ENCODE peak calls at places on chromosomes 11 and 22, in eight cellular contexts. S is IMR-90; O is glutamatergic neuron; W is mesenchymal stem cell; M is AG08395; B is NCI-H1092; E is astrocyte of the spinal cord; X is activated naive CD4-positive, alpha-beta T cell. K is an unnamed sample.

GRCh38 chr11:42407379-42407778 is 904.4 kb upstream of the API5 start:
- DNase-seq in M (no peak), S (no peak), B (peak), W (no peak), E (no peak), X (no peak), O (peak), K (no peak)

GRCh38 chr22:49077036-49077393 is 750.7 kb downstream of the BRD1 start:
- DNase-seq in W (no peak), B (no peak), M (no peak), E (no peak), S (no peak), X (no peak), O (no peak), K (no peak)

GRCh38 chr22:32622004-32622761 is 147.6 kb downstream of the FBXO7 start:
- DNase-seq in S (peak), O (no peak), W (peak), M (peak), E (peak), X (no peak), B (no peak), K (no peak)

GRCh38 chr11:74820763-74821162 is 72.1 kb downstream of the RNF169 start:
- DNase-seq in M (peak), O (no peak), B (no peak), X (no peak), W (peak), E (peak), S (peak), K (no peak)

GRCh38 chr22:21013742-21014201 is 1.2 kb upstream of the P2RX6 start:
- DNase-seq in M (no peak), S (no peak), X (no peak), O (no peak), B (no peak), W (no peak), E (no peak), K (no peak)

GRCh38 chr11:86469491-86470388 is 95.1 kb downstream of the CCDC81 start:
- DNase-seq in W (peak), E (no peak), S (no peak), O (no peak), X (no peak), M (peak), B (no peak), K (no peak)

GRCh38 chr11:65692367-65692766 is 19.7 kb upstream of the KAT5 start:
- DNase-seq in B (no peak), O (no peak), X (no peak), M (no peak), W (no peak), S (no peak), E (no peak), K (no peak)

GRCh38 chr11:2428322-2428795 is 16.0 kb downstream of the TRPM5 start:
- DNase-seq in S (peak), X (peak), B (peak), E (peak), W (peak), M (peak), O (peak), K (no peak)

GRCh38 chr11:27896096-27896495 is 195.8 kb upstream of the BDNF start:
- DNase-seq in E (no peak), M (no peak), B (no peak), S (no peak), X (no peak), W (no peak), O (no peak), K (no peak)

GRCh38 chr22:20093437-20093836 is 13.4 kb downstream of the DGCR8 start:
- DNase-seq in M (no peak), O (no peak), X (no peak), E (no peak), B (no peak), W (no peak), S (no peak), K (no peak)

GRCh38 chr11:47595029-47595428 is 818 bp upstream of the C1QTNF4 start:
- DNase-seq in X (no peak), W (no peak), S (no peak), M (no peak), O (no peak), B (no peak), E (no peak), K (no peak)

GRCh38 chr11:88402192-88402715 is 64.7 kb upstream of the CTSC start:
- DNase-seq in X (no peak), W (peak), S (peak), E (peak), B (no peak), M (peak), O (no peak), K (no peak)

GRCh38 chr11:116541460-116541859 is 231.3 kb downstream of the BUD13 start:
- DNase-seq in M (no peak), S (no peak), X (no peak), W (no peak), O (no peak), E (no peak), B (no peak), K (no peak)

GRCh38 chr11:61783717-61784505 is 8.5 kb downstream of the TMEM258 start:
- DNase-seq in B (no peak), X (no peak), W (peak), S (peak), O (no peak), M (peak), E (peak), K (no peak)

GRCh38 chr11:112727341-112727841 is 233.8 kb upstream of the NCAM1 start:
- DNase-seq in X (no peak), S (no peak), M (no peak), W (no peak), O (no peak), E (no peak), B (no peak), K (no peak)

GRCh38 chr22:38132794-38133193 is 22.3 kb upstream of the BAIAP2L2 start:
- DNase-seq in W (no peak), O (no peak), S (no peak), B (no peak), M (no peak), X (no peak), E (no peak), K (no peak)

GRCh38 chr11:6413791-6414231 is 5.1 kb downstream of the APBB1 start:
- DNase-seq in W (no peak), O (no peak), S (no peak), B (no peak), E (no peak), X (peak), M (peak), K (no peak)

GRCh38 chr11:123173040-123173855 is 21.8 kb downstream of the CLMP start:
- DNase-seq in W (peak), S (peak), O (no peak), B (no peak), E (peak), M (peak), X (no peak), K (no peak)

GRCh38 chr11:46856605-46857339 is 10.7 kb upstream of the CKAP5 start:
- DNase-seq in M (no peak), E (no peak), B (no peak), S (no peak), X (no peak), O (no peak), W (no peak), K (no peak)

GRCh38 chr22:37701121-37701786 is 4.4 kb downstream of the TRIOBP start:
- DNase-seq in W (no peak), S (peak), X (no peak), O (no peak), M (no peak), E (no peak), B (no peak), K (no peak)

K was measured in esophagus squamous epithelium.